ENCODE peak calls at places on chromosomes 11 and 22, in four cellular contexts. One of them, this sample, is unnamed.
A peak's percentile ranks its signal among the peaks of the same experiment; 100 is the strongest.

GRCh38 chr11:10405858-10406592 is 49.0 kb upstream of the AMPD3 start:
- DNase-seq in left ventricle myocardium inferior: peak; percentile 49
- DNase-seq in GM23338: peak; percentile 92
- DNase-seq in mesenchymal stem cell: peak; percentile 91
- DNase-seq in this sample: peak; percentile 81

GRCh38 chr22:37043828-37044538 is 7.6 kb upstream of the KCTD17 start:
- DNase-seq in mesenchymal stem cell: peak; percentile 54
- DNase-seq in left ventricle myocardium inferior: peak; percentile 58
- DNase-seq in GM23338: peak; percentile 68
- DNase-seq in this sample: peak; percentile 83

GRCh38 chr22:31291716-31292644 is at the start of gene PIK3IP1:
- DNase-seq in GM23338: peak; percentile 98
- DNase-seq in mesenchymal stem cell: peak; percentile 92
- DNase-seq in left ventricle myocardium inferior: peak; percentile 89
- DNase-seq in this sample: peak; percentile 89

GRCh38 chr11:45805305-45806071 is 539 bp downstream of the SLC35C1 start:
- DNase-seq in left ventricle myocardium inferior: peak; percentile 43
- DNase-seq in mesenchymal stem cell: peak; percentile 86
- DNase-seq in GM23338: peak; percentile 50
- DNase-seq in this sample: no peak

GRCh38 chr22:28702891-28703290 is 23.3 kb upstream of the TTC28 start:
- DNase-seq in left ventricle myocardium inferior: no peak
- DNase-seq in mesenchymal stem cell: no peak
- DNase-seq in GM23338: no peak
- DNase-seq in this sample: no peak

GRCh38 chr11:108752297-108752751 is 87.5 kb downstream of the DDX10 start:
- DNase-seq in mesenchymal stem cell: no peak
- DNase-seq in GM23338: no peak
- DNase-seq in left ventricle myocardium inferior: no peak
- DNase-seq in this sample: no peak

GRCh38 chr11:5713695-5714094 is 22.6 kb upstream of the OR56B1 start:
- DNase-seq in GM23338: no peak
- DNase-seq in mesenchymal stem cell: no peak
- DNase-seq in left ventricle myocardium inferior: no peak
- DNase-seq in this sample: no peak

GRCh38 chr11:46352063-46352841 is 5.0 kb downstream of the DGKZ start:
- DNase-seq in left ventricle myocardium inferior: no peak
- DNase-seq in GM23338: peak; percentile 85
- DNase-seq in mesenchymal stem cell: peak; percentile 51
- DNase-seq in this sample: peak; percentile 93

GRCh38 chr11:830295-831131 is 2.2 kb upstream of the CD151 start:
- DNase-seq in mesenchymal stem cell: peak; percentile 79
- DNase-seq in left ventricle myocardium inferior: peak; percentile 83
- DNase-seq in GM23338: peak; percentile 95
- DNase-seq in this sample: peak; percentile 99

GRCh38 chr11:832529-833113 is at the start of gene CD151:
- DNase-seq in left ventricle myocardium inferior: peak; percentile 54
- DNase-seq in mesenchymal stem cell: peak; percentile 64
- DNase-seq in GM23338: peak; percentile 82
- DNase-seq in this sample: peak; percentile 95

GRCh38 chr11:833114-833791 is 501 bp downstream of the CD151 start:
- DNase-seq in left ventricle myocardium inferior: peak; percentile 73
- DNase-seq in GM23338: peak; percentile 64
- DNase-seq in mesenchymal stem cell: peak; percentile 65
- DNase-seq in this sample: peak; percentile 85

GRCh38 chr11:831132-831864 is 1.5 kb upstream of the CD151 start:
- DNase-seq in left ventricle myocardium inferior: no peak
- DNase-seq in GM23338: no peak
- DNase-seq in mesenchymal stem cell: no peak
- DNase-seq in this sample: no peak

GRCh38 chr11:831951-832528 is 712 bp upstream of the CD151 start:
- DNase-seq in mesenchymal stem cell: no peak
- DNase-seq in left ventricle myocardium inferior: no peak
- DNase-seq in GM23338: no peak
- DNase-seq in this sample: no peak
- H3K4me3 ChIP-seq in mesenchymal stem cell: peak overlapping the region; percentile 78
- H3K4me3 ChIP-seq in left ventricle myocardium inferior: peak overlapping the region; percentile 93
- H3K4me3 ChIP-seq in GM23338: peak overlapping the region; percentile 89
- H3K4me3 ChIP-seq in this sample: peak overlapping the region; percentile 54

GRCh38 chr22:25696763-25697710 is 45.0 kb upstream of the MYO18B start:
- DNase-seq in GM23338: no peak
- DNase-seq in left ventricle myocardium inferior: no peak
- DNase-seq in mesenchymal stem cell: no peak
- DNase-seq in this sample: no peak
- H3K27me3 ChIP-seq in GM23338: no peaks in the 10 kb centered on the region
- H3K27me3 ChIP-seq in left ventricle myocardium inferior: no peaks in the 10 kb centered on the region
- H3K27me3 ChIP-seq in mesenchymal stem cell: peaks cover 17% of the 10 kb centered on the region
- H3K27me3 ChIP-seq in this sample: no peaks in the 10 kb centered on the region

DNA sequence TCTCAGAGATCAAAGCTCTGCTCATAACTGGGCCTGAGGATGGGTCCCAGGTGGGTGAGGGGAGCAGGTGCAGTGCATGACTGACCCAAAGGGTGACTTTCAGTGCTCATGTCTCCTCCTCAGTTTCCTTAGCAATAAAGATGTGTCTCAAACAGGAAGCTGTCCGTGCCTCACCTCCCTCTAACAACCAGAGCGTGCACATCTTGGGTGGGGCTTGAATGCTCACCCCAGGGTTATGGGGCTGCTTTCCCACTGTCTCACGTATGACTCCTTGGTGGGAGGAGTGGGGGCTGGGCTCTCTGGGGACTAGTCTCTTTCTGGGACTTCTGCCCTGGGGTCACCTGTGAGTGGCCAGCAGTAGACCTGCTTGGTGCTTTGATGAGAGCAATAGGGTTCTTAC is 53.9 kb upstream of the PHOX2A start:
- DNase-seq in mesenchymal stem cell: no peak
- DNase-seq in left ventricle myocardium inferior: no peak
- DNase-seq in GM23338: no peak
- DNase-seq in this sample: no peak
- H3K36me3 ChIP-seq in mesenchymal stem cell: peaks cover 90% of the 10 kb centered on the region
- H3K36me3 ChIP-seq in left ventricle myocardium inferior: peaks cover 62% of the 10 kb centered on the region
- H3K36me3 ChIP-seq in GM23338: no peaks in the 10 kb centered on the region
- H3K36me3 ChIP-seq in this sample: peaks cover under 1% of the 10 kb centered on the region

DNA sequence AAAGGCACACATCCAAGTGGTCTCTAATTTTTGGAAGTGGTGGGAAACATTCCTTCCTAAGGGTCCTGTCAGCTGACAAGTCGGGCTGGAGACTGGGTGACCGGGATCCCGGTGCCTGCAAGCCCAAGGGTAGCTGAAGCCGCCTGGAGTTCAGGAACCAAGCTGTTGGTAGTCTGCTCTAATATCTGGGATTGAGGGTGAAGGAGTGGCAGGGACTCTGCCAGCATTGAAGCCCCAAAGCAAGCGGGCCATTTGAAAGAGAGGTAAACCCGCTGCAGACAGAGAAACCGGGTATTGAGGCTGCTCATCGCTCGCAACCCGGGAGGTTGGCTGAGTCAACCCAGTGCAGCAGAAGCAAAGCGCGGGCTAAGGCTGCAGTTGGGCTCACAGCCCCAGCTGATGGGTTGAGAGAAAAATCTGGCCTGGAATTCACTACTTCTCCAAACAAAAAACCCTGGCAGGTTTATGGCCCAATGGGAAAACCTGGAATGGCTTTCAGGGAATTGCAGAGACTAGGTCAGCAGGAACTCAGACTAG is 28.2 kb upstream of the FBXO3 start:
- DNase-seq in left ventricle myocardium inferior: peak; percentile 24
- DNase-seq in mesenchymal stem cell: peak; percentile 88
- DNase-seq in GM23338: peak; percentile 97
- DNase-seq in this sample: peak; percentile 49
- H3K4me3 ChIP-seq in left ventricle myocardium inferior: peak overlapping the region; percentile 49
- H3K4me3 ChIP-seq in mesenchymal stem cell: peak overlapping the region; percentile 75
- H3K4me3 ChIP-seq in GM23338: peak overlapping the region; percentile 56
- H3K4me3 ChIP-seq in this sample: peak overlapping the region; percentile 39

GRCh38 chr22:29717789-29718188 is 2.0 kb upstream of the CABP7 start:
- DNase-seq in left ventricle myocardium inferior: no peak
- DNase-seq in mesenchymal stem cell: no peak
- DNase-seq in GM23338: no peak
- DNase-seq in this sample: no peak

GRCh38 chr22:29715240-29715639 is 4.6 kb upstream of the CABP7 start:
- DNase-seq in left ventricle myocardium inferior: no peak
- DNase-seq in mesenchymal stem cell: no peak
- DNase-seq in GM23338: no peak
- DNase-seq in this sample: no peak

GRCh38 chr22:29715705-29716104 is 4.1 kb upstream of the CABP7 start:
- DNase-seq in left ventricle myocardium inferior: no peak
- DNase-seq in GM23338: no peak
- DNase-seq in mesenchymal stem cell: no peak
- DNase-seq in this sample: no peak

GRCh38 chr22:29718949-29719893 is 582 bp upstream of the CABP7 start:
- DNase-seq in left ventricle myocardium inferior: no peak
- DNase-seq in GM23338: no peak
- DNase-seq in mesenchymal stem cell: no peak
- DNase-seq in this sample: no peak

GRCh38 chr22:29716814-29717213 is 3.0 kb upstream of the CABP7 start:
- DNase-seq in left ventricle myocardium inferior: peak; percentile 43
- DNase-seq in GM23338: peak; percentile 93
- DNase-seq in mesenchymal stem cell: peak; percentile 81
- DNase-seq in this sample: peak; percentile 94
- H3K27me3 ChIP-seq in left ventricle myocardium inferior: peaks cover 90% of the 10 kb centered on the region
- H3K27me3 ChIP-seq in GM23338: peaks cover 46% of the 10 kb centered on the region
- H3K27me3 ChIP-seq in mesenchymal stem cell: peaks cover 65% of the 10 kb centered on the region
- H3K27me3 ChIP-seq in this sample: peaks cover 35% of the 10 kb centered on the region

DNA sequence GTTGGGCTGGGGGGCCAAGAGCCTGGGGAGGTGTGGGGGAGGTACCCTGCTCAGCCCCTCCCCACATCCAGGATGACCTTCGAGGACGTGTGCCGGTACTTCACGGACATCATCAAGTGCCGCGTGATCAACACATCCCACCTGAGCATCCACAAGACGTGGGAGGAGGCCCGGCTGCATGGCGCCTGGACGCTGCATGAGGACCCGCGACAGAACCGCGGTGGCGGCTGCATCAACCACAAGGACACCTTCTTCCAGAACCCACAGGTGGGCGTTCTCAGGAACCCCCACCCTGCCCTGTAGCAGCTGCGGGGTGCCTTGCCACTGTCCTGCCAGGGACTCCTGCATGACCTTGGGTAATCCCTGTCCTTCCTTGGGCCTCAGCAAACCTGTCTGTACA is 10.0 kb upstream of the MYO7A start:
- DNase-seq in mesenchymal stem cell: no peak
- DNase-seq in left ventricle myocardium inferior: no peak
- DNase-seq in GM23338: no peak
- DNase-seq in this sample: no peak
- H3K36me3 ChIP-seq in mesenchymal stem cell: peaks cover 76% of the 10 kb centered on the region
- H3K36me3 ChIP-seq in left ventricle myocardium inferior: no peaks in the 10 kb centered on the region
- H3K36me3 ChIP-seq in GM23338: no peaks in the 10 kb centered on the region
- H3K36me3 ChIP-seq in this sample: no peaks in the 10 kb centered on the region

GRCh38 chr22:40653361-40653760 is 16.8 kb upstream of the MRTFA start:
- DNase-seq in GM23338: no peak
- DNase-seq in mesenchymal stem cell: no peak
- DNase-seq in left ventricle myocardium inferior: no peak
- DNase-seq in this sample: no peak

GRCh38 chr22:40651563-40652501 is 15.3 kb upstream of the MRTFA start:
- DNase-seq in left ventricle myocardium inferior: peak; percentile 93
- DNase-seq in mesenchymal stem cell: peak; percentile 100
- DNase-seq in GM23338: peak; percentile 64
- DNase-seq in this sample: peak; percentile 88

GRCh38 chr22:40654522-40655167 is 18.1 kb upstream of the MRTFA start:
- DNase-seq in mesenchymal stem cell: peak; percentile 70
- DNase-seq in left ventricle myocardium inferior: peak; percentile 68
- DNase-seq in GM23338: peak; percentile 39
- DNase-seq in this sample: peak; percentile 58

GRCh38 chr22:40648386-40648785 is 11.9 kb upstream of the MRTFA start:
- DNase-seq in left ventricle myocardium inferior: no peak
- DNase-seq in mesenchymal stem cell: no peak
- DNase-seq in GM23338: no peak
- DNase-seq in this sample: no peak

GRCh38 chr22:40651057-40651456 is 14.5 kb upstream of the MRTFA start:
- DNase-seq in left ventricle myocardium inferior: no peak
- DNase-seq in GM23338: no peak
- DNase-seq in mesenchymal stem cell: no peak
- DNase-seq in this sample: no peak
- H3K4me3 ChIP-seq in left ventricle myocardium inferior: peak overlapping the region; percentile 72
- H3K4me3 ChIP-seq in GM23338: no peak overlapping the region
- H3K4me3 ChIP-seq in mesenchymal stem cell: peak overlapping the region; percentile 78
- H3K4me3 ChIP-seq in this sample: no peak overlapping the region

GRCh38 chr22:46063861-46064235 is 86.5 kb upstream of the PPARA start:
- DNase-seq in mesenchymal stem cell: no peak
- DNase-seq in GM23338: no peak
- DNase-seq in left ventricle myocardium inferior: peak; percentile 8
- DNase-seq in this sample: no peak
- H3K27me3 ChIP-seq in mesenchymal stem cell: no peaks in the 10 kb centered on the region
- H3K27me3 ChIP-seq in GM23338: peaks cover 56% of the 10 kb centered on the region
- H3K27me3 ChIP-seq in left ventricle myocardium inferior: no peaks in the 10 kb centered on the region
- H3K27me3 ChIP-seq in this sample: peaks cover under 1% of the 10 kb centered on the region

GRCh38 chr22:50280022-50280707 is 10.0 kb upstream of the MAPK11 start:
- DNase-seq in left ventricle myocardium inferior: no peak
- DNase-seq in GM23338: no peak
- DNase-seq in mesenchymal stem cell: no peak
- DNase-seq in this sample: no peak

GRCh38 chr22:50280708-50281383 is 10.7 kb upstream of the MAPK11 start:
- DNase-seq in left ventricle myocardium inferior: no peak
- DNase-seq in GM23338: no peak
- DNase-seq in mesenchymal stem cell: no peak
- DNase-seq in this sample: no peak

GRCh38 chr22:50281384-50281760 is 11.2 kb upstream of the MAPK11 start:
- DNase-seq in GM23338: no peak
- DNase-seq in mesenchymal stem cell: no peak
- DNase-seq in left ventricle myocardium inferior: no peak
- DNase-seq in this sample: no peak

GRCh38 chr22:50282361-50283144 is 12.4 kb upstream of the MAPK11 start:
- DNase-seq in left ventricle myocardium inferior: no peak
- DNase-seq in mesenchymal stem cell: peak; percentile 80
- DNase-seq in GM23338: no peak
- DNase-seq in this sample: peak; percentile 83

DNA sequence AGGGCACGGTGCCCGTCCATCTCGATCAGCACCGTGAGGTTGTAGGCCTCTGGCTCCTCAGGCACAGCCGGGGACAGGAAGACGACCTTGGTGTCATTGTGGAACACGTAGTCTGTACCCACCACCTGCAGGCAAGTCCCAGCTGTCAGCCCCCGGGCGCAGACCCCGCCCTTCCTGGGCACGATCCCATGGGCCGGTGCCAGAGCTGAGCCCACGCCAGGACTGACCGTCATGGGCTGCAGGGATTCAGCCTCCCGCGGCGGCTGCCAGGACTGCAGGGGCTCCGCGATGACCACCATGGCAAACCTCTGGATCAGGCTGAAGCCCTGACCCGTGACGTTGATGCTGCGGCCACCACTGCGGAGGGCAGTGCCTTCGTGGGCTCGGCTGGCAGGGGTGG is 11.8 kb upstream of the MAPK11 start:
- DNase-seq in GM23338: no peak
- DNase-seq in left ventricle myocardium inferior: no peak
- DNase-seq in mesenchymal stem cell: no peak
- DNase-seq in this sample: no peak
- H3K36me3 ChIP-seq in GM23338: peaks cover 4% of the 10 kb centered on the region
- H3K36me3 ChIP-seq in left ventricle myocardium inferior: peaks cover 91% of the 10 kb centered on the region
- H3K36me3 ChIP-seq in mesenchymal stem cell: peaks cover 78% of the 10 kb centered on the region
- H3K36me3 ChIP-seq in this sample: peaks cover 5% of the 10 kb centered on the region

This sample was measured in H7.